ENCODE peak calls at places on chromosomes 13 and 19, in eight cellular contexts. One of them, this sample, is unnamed.

GRCh38 chr13:73677041-73677589 is 457.1 kb downstream of the KLF12 start:
- DNase-seq in CD4-positive, alpha-beta memory T cell: no peak
- DNase-seq in neuronal stem cell: no peak
- DNase-seq in iPS-NIHi11: no peak
- DNase-seq in epithelial cell of prostate: peak; percentile 96
- DNase-seq in cardiac muscle cell: peak; percentile 70
- DNase-seq in glomerular endothelial cell: peak; percentile 83
- DNase-seq in CD8-positive, alpha-beta T cell: no peak
- DNase-seq in this sample: no peak

GRCh38 chr19:8145969-8146368 is 3.4 kb downstream of the FBN3 start:
- DNase-seq in CD8-positive, alpha-beta T cell: no peak
- DNase-seq in neuronal stem cell: no peak
- DNase-seq in iPS-NIHi11: peak; percentile 20
- DNase-seq in glomerular endothelial cell: no peak
- DNase-seq in CD4-positive, alpha-beta memory T cell: no peak
- DNase-seq in cardiac muscle cell: no peak
- DNase-seq in epithelial cell of prostate: no peak
- DNase-seq in this sample: no peak

GRCh38 chr13:76969488-76970365 is 21.4 kb downstream of the ACOD1 start:
- DNase-seq in iPS-NIHi11: no peak
- DNase-seq in CD4-positive, alpha-beta memory T cell: no peak
- DNase-seq in neuronal stem cell: no peak
- DNase-seq in glomerular endothelial cell: no peak
- DNase-seq in cardiac muscle cell: no peak
- DNase-seq in epithelial cell of prostate: peak; percentile 92
- DNase-seq in CD8-positive, alpha-beta T cell: no peak
- DNase-seq in this sample: no peak

GRCh38 chr13:32538234-32538620 is 368 bp downstream of the N4BP2L2 start:
- DNase-seq in CD4-positive, alpha-beta memory T cell: peak; percentile 87
- DNase-seq in CD8-positive, alpha-beta T cell: no peak
- DNase-seq in epithelial cell of prostate: peak; percentile 10
- DNase-seq in glomerular endothelial cell: peak; percentile 12
- DNase-seq in cardiac muscle cell: peak; percentile 52
- DNase-seq in iPS-NIHi11: no peak
- DNase-seq in neuronal stem cell: no peak
- DNase-seq in this sample: peak; percentile 63

GRCh38 chr13:21894091-21894490 is 223.2 kb downstream of the FGF9 start:
- DNase-seq in glomerular endothelial cell: no peak
- DNase-seq in iPS-NIHi11: no peak
- DNase-seq in epithelial cell of prostate: no peak
- DNase-seq in neuronal stem cell: no peak
- DNase-seq in CD8-positive, alpha-beta T cell: no peak
- DNase-seq in cardiac muscle cell: no peak
- DNase-seq in CD4-positive, alpha-beta memory T cell: no peak
- DNase-seq in this sample: no peak

GRCh38 chr13:79792716-79793115 is 311.8 kb downstream of the NDFIP2 start:
- DNase-seq in CD4-positive, alpha-beta memory T cell: no peak
- DNase-seq in CD8-positive, alpha-beta T cell: no peak
- DNase-seq in cardiac muscle cell: no peak
- DNase-seq in neuronal stem cell: no peak
- DNase-seq in glomerular endothelial cell: no peak
- DNase-seq in iPS-NIHi11: no peak
- DNase-seq in epithelial cell of prostate: no peak
- DNase-seq in this sample: no peak

GRCh38 chr19:42433503-42434260 is 6.5 kb upstream of the LIPE start:
- DNase-seq in CD8-positive, alpha-beta T cell: peak; percentile 41
- DNase-seq in iPS-NIHi11: peak; percentile 70
- DNase-seq in epithelial cell of prostate: no peak
- DNase-seq in neuronal stem cell: peak; percentile 78
- DNase-seq in glomerular endothelial cell: no peak
- DNase-seq in cardiac muscle cell: peak; percentile 83
- DNase-seq in CD4-positive, alpha-beta memory T cell: peak; percentile 70
- DNase-seq in this sample: peak; percentile 80

GRCh38 chr19:3250675-3251074 is 26.2 kb downstream of the CELF5 start:
- DNase-seq in CD8-positive, alpha-beta T cell: peak; percentile 7
- DNase-seq in epithelial cell of prostate: no peak
- DNase-seq in glomerular endothelial cell: no peak
- DNase-seq in cardiac muscle cell: peak; percentile 25
- DNase-seq in CD4-positive, alpha-beta memory T cell: peak; percentile 52
- DNase-seq in neuronal stem cell: no peak
- DNase-seq in iPS-NIHi11: peak; percentile 49
- DNase-seq in this sample: no peak

GRCh38 chr13:109764474-109765292 is 21.7 kb downstream of the IRS2 start:
- DNase-seq in CD4-positive, alpha-beta memory T cell: no peak
- DNase-seq in epithelial cell of prostate: no peak
- DNase-seq in iPS-NIHi11: peak; percentile 59
- DNase-seq in CD8-positive, alpha-beta T cell: no peak
- DNase-seq in cardiac muscle cell: no peak
- DNase-seq in glomerular endothelial cell: no peak
- DNase-seq in neuronal stem cell: no peak
- DNase-seq in this sample: no peak

GRCh38 chr13:28684257-28684656 is 25.3 kb downstream of the POMP start:
- DNase-seq in iPS-NIHi11: peak; percentile 68
- DNase-seq in glomerular endothelial cell: no peak
- DNase-seq in epithelial cell of prostate: no peak
- DNase-seq in CD8-positive, alpha-beta T cell: no peak
- DNase-seq in CD4-positive, alpha-beta memory T cell: no peak
- DNase-seq in neuronal stem cell: peak; percentile 30
- DNase-seq in cardiac muscle cell: no peak
- DNase-seq in this sample: no peak

GRCh38 chr19:55082023-55082851 is 6.6 kb downstream of the EPS8L1 start:
- DNase-seq in epithelial cell of prostate: no peak
- DNase-seq in CD4-positive, alpha-beta memory T cell: peak; percentile 66
- DNase-seq in cardiac muscle cell: peak; percentile 54
- DNase-seq in glomerular endothelial cell: no peak
- DNase-seq in neuronal stem cell: no peak
- DNase-seq in iPS-NIHi11: peak; percentile 67
- DNase-seq in CD8-positive, alpha-beta T cell: no peak
- DNase-seq in this sample: no peak

GRCh38 chr19:47357788-47358680 is 8.9 kb downstream of the DHX34 start:
- DNase-seq in neuronal stem cell: no peak
- DNase-seq in glomerular endothelial cell: no peak
- DNase-seq in iPS-NIHi11: no peak
- DNase-seq in CD4-positive, alpha-beta memory T cell: no peak
- DNase-seq in cardiac muscle cell: no peak
- DNase-seq in CD8-positive, alpha-beta T cell: no peak
- DNase-seq in epithelial cell of prostate: no peak
- DNase-seq in this sample: no peak

GRCh38 chr13:72384186-72384823 is 343.1 kb downstream of the MZT1 start:
- DNase-seq in CD8-positive, alpha-beta T cell: no peak
- DNase-seq in CD4-positive, alpha-beta memory T cell: no peak
- DNase-seq in iPS-NIHi11: no peak
- DNase-seq in neuronal stem cell: no peak
- DNase-seq in epithelial cell of prostate: no peak
- DNase-seq in cardiac muscle cell: peak; percentile 18
- DNase-seq in glomerular endothelial cell: no peak
- DNase-seq in this sample: no peak

GRCh38 chr19:9144920-9145319 is 4.7 kb downstream of the ZNF317 start:
- DNase-seq in iPS-NIHi11: no peak
- DNase-seq in neuronal stem cell: no peak
- DNase-seq in CD4-positive, alpha-beta memory T cell: no peak
- DNase-seq in cardiac muscle cell: peak; percentile 4
- DNase-seq in epithelial cell of prostate: no peak
- DNase-seq in CD8-positive, alpha-beta T cell: no peak
- DNase-seq in glomerular endothelial cell: no peak
- DNase-seq in this sample: no peak

GRCh38 chr13:101026736-101027398 is 352.3 kb upstream of the TMTC4 start:
- DNase-seq in epithelial cell of prostate: no peak
- DNase-seq in cardiac muscle cell: no peak
- DNase-seq in CD4-positive, alpha-beta memory T cell: no peak
- DNase-seq in glomerular endothelial cell: no peak
- DNase-seq in neuronal stem cell: no peak
- DNase-seq in CD8-positive, alpha-beta T cell: no peak
- DNase-seq in iPS-NIHi11: no peak
- DNase-seq in this sample: no peak

GRCh38 chr13:96181886-96182285 is 92.0 kb downstream of the HS6ST3 start:
- DNase-seq in epithelial cell of prostate: no peak
- DNase-seq in cardiac muscle cell: no peak
- DNase-seq in CD8-positive, alpha-beta T cell: no peak
- DNase-seq in neuronal stem cell: no peak
- DNase-seq in glomerular endothelial cell: no peak
- DNase-seq in CD4-positive, alpha-beta memory T cell: no peak
- DNase-seq in iPS-NIHi11: no peak
- DNase-seq in this sample: no peak

GRCh38 chr19:2549701-2550191 is 73.8 kb downstream of the GADD45B start:
- DNase-seq in neuronal stem cell: no peak
- DNase-seq in glomerular endothelial cell: no peak
- DNase-seq in CD4-positive, alpha-beta memory T cell: no peak
- DNase-seq in CD8-positive, alpha-beta T cell: no peak
- DNase-seq in iPS-NIHi11: no peak
- DNase-seq in cardiac muscle cell: peak; percentile 98
- DNase-seq in epithelial cell of prostate: no peak
- DNase-seq in this sample: peak; percentile 43

GRCh38 chr19:4267101-4267900 is 11.8 kb upstream of the SHD start:
- DNase-seq in glomerular endothelial cell: no peak
- DNase-seq in CD4-positive, alpha-beta memory T cell: peak; percentile 57
- DNase-seq in cardiac muscle cell: peak; percentile 45
- DNase-seq in CD8-positive, alpha-beta T cell: peak; percentile 46
- DNase-seq in epithelial cell of prostate: no peak
- DNase-seq in neuronal stem cell: peak; percentile 60
- DNase-seq in iPS-NIHi11: peak; percentile 90
- DNase-seq in this sample: peak; percentile 63

GRCh38 chr13:109844396-109844795 is 58.0 kb upstream of the IRS2 start:
- DNase-seq in neuronal stem cell: no peak
- DNase-seq in cardiac muscle cell: no peak
- DNase-seq in glomerular endothelial cell: no peak
- DNase-seq in epithelial cell of prostate: no peak
- DNase-seq in CD4-positive, alpha-beta memory T cell: no peak
- DNase-seq in CD8-positive, alpha-beta T cell: no peak
- DNase-seq in iPS-NIHi11: no peak
- DNase-seq in this sample: peak; percentile 64

GRCh38 chr13:72383646-72384045 is 343.8 kb downstream of the MZT1 start:
- DNase-seq in epithelial cell of prostate: no peak
- DNase-seq in neuronal stem cell: no peak
- DNase-seq in cardiac muscle cell: no peak
- DNase-seq in iPS-NIHi11: no peak
- DNase-seq in CD4-positive, alpha-beta memory T cell: no peak
- DNase-seq in glomerular endothelial cell: no peak
- DNase-seq in CD8-positive, alpha-beta T cell: no peak
- DNase-seq in this sample: no peak

GRCh38 chr13:37701972-37702371 is 103.4 kb upstream of the POSTN start:
- DNase-seq in epithelial cell of prostate: peak; percentile 20
- DNase-seq in CD4-positive, alpha-beta memory T cell: no peak
- DNase-seq in CD8-positive, alpha-beta T cell: no peak
- DNase-seq in neuronal stem cell: no peak
- DNase-seq in glomerular endothelial cell: no peak
- DNase-seq in iPS-NIHi11: peak; percentile 8
- DNase-seq in cardiac muscle cell: peak; percentile 96
- DNase-seq in this sample: no peak

GRCh38 chr13:86298741-86299140 is 499.5 kb upstream of the SLITRK6 start:
- DNase-seq in epithelial cell of prostate: no peak
- DNase-seq in neuronal stem cell: no peak
- DNase-seq in iPS-NIHi11: no peak
- DNase-seq in cardiac muscle cell: no peak
- DNase-seq in CD4-positive, alpha-beta memory T cell: no peak
- DNase-seq in CD8-positive, alpha-beta T cell: no peak
- DNase-seq in glomerular endothelial cell: no peak
- DNase-seq in this sample: no peak

This sample was measured in stomach.